ENCODE peak calls at places on chromosome 13, in five cellular contexts. H, Y, R, E and N are unnamed samples.

GRCh38 chr13:106493569-106493968 is 41.9 kb downstream of the EFNB2 start:
- DNase-seq in Y (no peak), E (no peak), R (no peak), H (peak; percentile 54), N (no peak)

GRCh38 chr13:41177616-41178015 is 16.8 kb downstream of the KBTBD7 start:
- DNase-seq in R (no peak), H (no peak), Y (no peak), E (no peak), N (no peak)

GRCh38 chr13:79056706-79057105 is 349.3 kb downstream of the RBM26 start:
- DNase-seq in Y (no peak), H (no peak), R (no peak), E (no peak), N (no peak)

GRCh38 chr13:99859178-99860177 is 112.1 kb downstream of the ZIC5 start:
- DNase-seq in H (no peak), R (no peak), Y (no peak), E (no peak), N (no peak)

GRCh38 chr13:69168436-69168835 is 939.2 kb upstream of the ATXN8OS start:
- DNase-seq in Y (no peak), E (no peak), H (no peak), R (no peak), N (no peak)

GRCh38 chr13:94968040-94968756 is 255.9 kb upstream of the SOX21 start:
- DNase-seq in Y (peak; percentile 56), R (peak; percentile 35), H (peak; percentile 64), E (no peak), N (peak; percentile 58)

GRCh38 chr13:113802761-113803160 is 43.7 kb downstream of the TMEM255B start:
- DNase-seq in H (no peak), E (no peak), Y (no peak), R (no peak), N (peak; percentile 57)

GRCh38 chr13:97198753-97199152 is 23.4 kb upstream of the MBNL2 start:
- DNase-seq in Y (no peak), E (no peak), R (no peak), H (no peak), N (no peak)

GRCh38 chr13:113938716-113939115 is 35.2 kb downstream of the C13orf46 start:
- DNase-seq in E (no peak), H (no peak), Y (no peak), R (no peak), N (no peak)

GRCh38 chr13:76717092-76717491 is 169.1 kb downstream of the KCTD12 start:
- DNase-seq in E (peak; percentile 47), H (no peak), R (no peak), Y (peak; percentile 64), N (no peak)